ENCODE peak calls at places on chromosomes 11 and 22, in ten cellular contexts. One of them, this sample, is unnamed. For H3K27me3, the result is how much of the 10 kb centered on the place peaks cover.

GRCh38 chr11:27540051-27540450 is 33.5 kb upstream of the LIN7C start:
- DNase-seq in adipocyte: no peak
- DNase-seq in brain microvascular endothelial cell: no peak
- DNase-seq in CD4-positive, alpha-beta T cell: no peak
- DNase-seq in right atrium auricular region: no peak
- DNase-seq in stomach: no peak
- DNase-seq in SJSA1: no peak
- DNase-seq in SJCRH30: no peak
- DNase-seq in osteoblast: no peak
- DNase-seq in heart right ventricle: no peak
- DNase-seq in this sample: no peak

GRCh38 chr22:26828311-26828710 is 170.9 kb downstream of the MIAT start:
- DNase-seq in stomach: no peak
- DNase-seq in adipocyte: no peak
- DNase-seq in SJCRH30: no peak
- DNase-seq in CD4-positive, alpha-beta T cell: no peak
- DNase-seq in heart right ventricle: no peak
- DNase-seq in SJSA1: no peak
- DNase-seq in brain microvascular endothelial cell: no peak
- DNase-seq in osteoblast: no peak
- DNase-seq in right atrium auricular region: no peak
- DNase-seq in this sample: no peak

GRCh38 chr11:59753650-59754493 is 1.3 kb upstream of the STX3 start:
- DNase-seq in SJSA1: peak
- DNase-seq in osteoblast: peak
- DNase-seq in CD4-positive, alpha-beta T cell: peak
- DNase-seq in stomach: peak
- DNase-seq in adipocyte: peak
- DNase-seq in SJCRH30: peak
- DNase-seq in brain microvascular endothelial cell: peak
- DNase-seq in heart right ventricle: peak
- DNase-seq in right atrium auricular region: peak
- DNase-seq in this sample: peak

GRCh38 chr11:126112547-126112946 is 49.9 kb upstream of the CDON start:
- DNase-seq in SJCRH30: no peak
- DNase-seq in stomach: no peak
- DNase-seq in CD4-positive, alpha-beta T cell: no peak
- DNase-seq in adipocyte: peak
- DNase-seq in heart right ventricle: peak
- DNase-seq in SJSA1: no peak
- DNase-seq in brain microvascular endothelial cell: peak
- DNase-seq in right atrium auricular region: peak
- DNase-seq in osteoblast: no peak
- DNase-seq in this sample: no peak

GRCh38 chr11:26837154-26837553 is 115.3 kb upstream of the SLC5A12 start:
- DNase-seq in SJSA1: no peak
- DNase-seq in osteoblast: no peak
- DNase-seq in heart right ventricle: no peak
- DNase-seq in brain microvascular endothelial cell: no peak
- DNase-seq in right atrium auricular region: no peak
- DNase-seq in stomach: no peak
- DNase-seq in SJCRH30: no peak
- DNase-seq in CD4-positive, alpha-beta T cell: no peak
- DNase-seq in adipocyte: no peak
- DNase-seq in this sample: no peak

GRCh38 chr11:10205928-10206327 is 88.1 kb downstream of the SBF2 start:
- DNase-seq in adipocyte: no peak
- DNase-seq in osteoblast: no peak
- DNase-seq in heart right ventricle: no peak
- DNase-seq in SJCRH30: no peak
- DNase-seq in SJSA1: no peak
- DNase-seq in brain microvascular endothelial cell: no peak
- DNase-seq in CD4-positive, alpha-beta T cell: no peak
- DNase-seq in right atrium auricular region: no peak
- DNase-seq in stomach: no peak
- DNase-seq in this sample: no peak

GRCh38 chr11:78066471-78066870 is 2.8 kb downstream of the THRSP start:
- DNase-seq in SJCRH30: no peak
- DNase-seq in adipocyte: no peak
- DNase-seq in heart right ventricle: no peak
- DNase-seq in CD4-positive, alpha-beta T cell: no peak
- DNase-seq in osteoblast: no peak
- DNase-seq in SJSA1: no peak
- DNase-seq in stomach: no peak
- DNase-seq in brain microvascular endothelial cell: no peak
- DNase-seq in right atrium auricular region: no peak
- DNase-seq in this sample: no peak

GRCh38 chr22:46797355-46797754 is 34.9 kb downstream of the TBC1D22A start:
- DNase-seq in osteoblast: peak
- DNase-seq in SJSA1: peak
- DNase-seq in adipocyte: no peak
- DNase-seq in CD4-positive, alpha-beta T cell: no peak
- DNase-seq in right atrium auricular region: no peak
- DNase-seq in brain microvascular endothelial cell: peak
- DNase-seq in SJCRH30: peak
- DNase-seq in stomach: no peak
- DNase-seq in heart right ventricle: no peak
- DNase-seq in this sample: no peak

GRCh38 chr11:74139151-74139918 is 31.5 kb downstream of the C2CD3 start:
- DNase-seq in heart right ventricle: no peak
- DNase-seq in SJSA1: no peak
- DNase-seq in right atrium auricular region: no peak
- DNase-seq in brain microvascular endothelial cell: no peak
- DNase-seq in CD4-positive, alpha-beta T cell: no peak
- DNase-seq in SJCRH30: no peak
- DNase-seq in stomach: no peak
- DNase-seq in adipocyte: no peak
- DNase-seq in osteoblast: no peak
- DNase-seq in this sample: no peak

GRCh38 chr11:66080055-66080817 is 10.2 kb downstream of the PACS1 start:
- DNase-seq in SJCRH30: peak
- DNase-seq in SJSA1: peak
- DNase-seq in heart right ventricle: no peak
- DNase-seq in osteoblast: peak
- DNase-seq in CD4-positive, alpha-beta T cell: peak
- DNase-seq in right atrium auricular region: peak
- DNase-seq in stomach: peak
- DNase-seq in brain microvascular endothelial cell: peak
- DNase-seq in adipocyte: peak
- DNase-seq in this sample: peak

GRCh38 chr22:42906605-42907338 is 49.7 kb upstream of the ARFGAP3 start:
- DNase-seq in heart right ventricle: peak
- DNase-seq in right atrium auricular region: peak
- DNase-seq in stomach: no peak
- DNase-seq in osteoblast: peak
- DNase-seq in brain microvascular endothelial cell: no peak
- DNase-seq in SJSA1: no peak
- DNase-seq in adipocyte: peak
- DNase-seq in CD4-positive, alpha-beta T cell: no peak
- DNase-seq in SJCRH30: no peak
- DNase-seq in this sample: no peak

GRCh38 chr22:46969961-46970360 is 207.5 kb downstream of the TBC1D22A start:
- DNase-seq in adipocyte: no peak
- DNase-seq in CD4-positive, alpha-beta T cell: no peak
- DNase-seq in right atrium auricular region: no peak
- DNase-seq in heart right ventricle: no peak
- DNase-seq in osteoblast: peak
- DNase-seq in SJCRH30: no peak
- DNase-seq in SJSA1: no peak
- DNase-seq in stomach: no peak
- DNase-seq in brain microvascular endothelial cell: no peak
- DNase-seq in this sample: no peak

GRCh38 chr11:75813622-75814039 is 1.4 kb upstream of the UVRAG start:
- DNase-seq in right atrium auricular region: no peak
- DNase-seq in brain microvascular endothelial cell: no peak
- DNase-seq in adipocyte: no peak
- DNase-seq in stomach: no peak
- DNase-seq in SJCRH30: no peak
- DNase-seq in heart right ventricle: no peak
- DNase-seq in CD4-positive, alpha-beta T cell: no peak
- DNase-seq in osteoblast: no peak
- DNase-seq in SJSA1: no peak
- DNase-seq in this sample: no peak

GRCh38 chr11:27373856-27374602 is 11.0 kb upstream of the CCDC34 start:
- DNase-seq in SJCRH30: no peak
- DNase-seq in stomach: no peak
- DNase-seq in osteoblast: no peak
- DNase-seq in heart right ventricle: no peak
- DNase-seq in right atrium auricular region: no peak
- DNase-seq in CD4-positive, alpha-beta T cell: no peak
- DNase-seq in adipocyte: no peak
- DNase-seq in SJSA1: no peak
- DNase-seq in brain microvascular endothelial cell: no peak
- DNase-seq in this sample: no peak

GRCh38 chr11:95375881-95376280 is 144.9 kb upstream of the SESN3 start:
- DNase-seq in right atrium auricular region: no peak
- DNase-seq in heart right ventricle: no peak
- DNase-seq in stomach: no peak
- DNase-seq in osteoblast: peak
- DNase-seq in adipocyte: peak
- DNase-seq in SJSA1: no peak
- DNase-seq in SJCRH30: no peak
- DNase-seq in brain microvascular endothelial cell: peak
- DNase-seq in CD4-positive, alpha-beta T cell: no peak
- DNase-seq in this sample: no peak

GRCh38 chr11:55714982-55715888 is 53.2 kb downstream of the OR4C6 start:
- DNase-seq in heart right ventricle: no peak
- DNase-seq in CD4-positive, alpha-beta T cell: no peak
- DNase-seq in SJSA1: no peak
- DNase-seq in right atrium auricular region: no peak
- DNase-seq in SJCRH30: peak
- DNase-seq in osteoblast: no peak
- DNase-seq in brain microvascular endothelial cell: no peak
- DNase-seq in stomach: no peak
- DNase-seq in adipocyte: no peak
- DNase-seq in this sample: no peak

DNA sequence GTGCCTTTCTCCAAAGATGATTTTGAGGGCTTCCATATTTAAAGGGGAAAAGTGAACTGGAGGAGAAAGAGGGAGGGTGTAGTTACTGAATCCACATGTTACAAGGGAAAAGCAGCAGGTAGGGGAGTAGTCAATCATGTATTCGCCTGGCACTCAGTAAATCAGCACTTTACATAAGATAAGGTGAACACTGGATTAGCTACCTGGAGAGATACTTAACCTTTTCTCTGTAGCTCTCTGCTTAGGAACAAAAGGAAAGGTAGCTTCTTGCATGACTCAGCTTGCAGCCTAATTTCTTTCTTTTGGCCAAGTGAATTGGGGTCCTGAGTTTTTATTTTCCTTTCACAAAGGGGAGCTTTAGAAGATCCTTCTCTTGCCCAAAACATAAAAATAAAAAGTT is 43.3 kb upstream of the PHF21B start:
- DNase-seq in heart right ventricle: no peak
- DNase-seq in osteoblast: no peak
- DNase-seq in right atrium auricular region: no peak
- DNase-seq in adipocyte: no peak
- DNase-seq in stomach: no peak
- DNase-seq in SJSA1: no peak
- DNase-seq in CD4-positive, alpha-beta T cell: no peak
- DNase-seq in brain microvascular endothelial cell: no peak
- DNase-seq in SJCRH30: no peak
- DNase-seq in this sample: no peak
- H3K27me3 ChIP-seq in heart right ventricle: half or more
- H3K27me3 ChIP-seq in osteoblast: half or more
- H3K27me3 ChIP-seq in right atrium auricular region: under half
- H3K27me3 ChIP-seq in adipocyte: half or more
- H3K27me3 ChIP-seq in stomach: under half
- H3K27me3 ChIP-seq in SJSA1: under half
- H3K27me3 ChIP-seq in CD4-positive, alpha-beta T cell: under half
- H3K27me3 ChIP-seq in brain microvascular endothelial cell: under half
- H3K27me3 ChIP-seq in SJCRH30: under half
- H3K27me3 ChIP-seq in this sample: under half

GRCh38 chr22:49448546-49448945 is 379.1 kb downstream of the BRD1 start:
- DNase-seq in right atrium auricular region: no peak
- DNase-seq in SJCRH30: no peak
- DNase-seq in stomach: no peak
- DNase-seq in heart right ventricle: no peak
- DNase-seq in osteoblast: peak
- DNase-seq in adipocyte: no peak
- DNase-seq in CD4-positive, alpha-beta T cell: no peak
- DNase-seq in brain microvascular endothelial cell: no peak
- DNase-seq in SJSA1: no peak
- DNase-seq in this sample: no peak
- H3K27me3 ChIP-seq in right atrium auricular region: under half
- H3K27me3 ChIP-seq in SJCRH30: under half
- H3K27me3 ChIP-seq in stomach: under half
- H3K27me3 ChIP-seq in heart right ventricle: half or more
- H3K27me3 ChIP-seq in osteoblast: under half
- H3K27me3 ChIP-seq in adipocyte: under half
- H3K27me3 ChIP-seq in CD4-positive, alpha-beta T cell: under half
- H3K27me3 ChIP-seq in brain microvascular endothelial cell: under half
- H3K27me3 ChIP-seq in SJSA1: under half
- H3K27me3 ChIP-seq in this sample: under half

DNA sequence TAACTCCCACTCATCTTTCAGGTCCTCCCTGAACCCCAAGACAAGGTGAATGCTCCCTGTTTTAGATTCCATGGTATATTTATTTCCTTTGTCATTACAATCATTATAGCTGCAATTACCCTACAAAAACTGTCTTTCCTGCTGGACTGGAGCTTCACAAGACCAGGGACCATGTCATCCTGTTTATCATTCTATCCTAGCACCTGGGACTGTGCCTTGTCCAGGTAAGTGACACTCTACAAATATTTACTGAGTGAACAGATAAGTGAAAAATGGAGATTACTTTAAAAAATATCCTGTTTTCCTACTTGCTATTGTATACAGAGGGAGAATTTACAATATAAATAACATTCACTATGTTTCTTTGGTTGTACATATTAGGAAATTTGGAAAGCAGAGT is 22.5 kb upstream of the ELF5 start:
- DNase-seq in SJSA1: no peak
- DNase-seq in CD4-positive, alpha-beta T cell: no peak
- DNase-seq in osteoblast: no peak
- DNase-seq in stomach: no peak
- DNase-seq in heart right ventricle: no peak
- DNase-seq in adipocyte: no peak
- DNase-seq in right atrium auricular region: no peak
- DNase-seq in brain microvascular endothelial cell: no peak
- DNase-seq in SJCRH30: no peak
- DNase-seq in this sample: no peak
- H3K27me3 ChIP-seq in SJSA1: under half
- H3K27me3 ChIP-seq in CD4-positive, alpha-beta T cell: under half
- H3K27me3 ChIP-seq in osteoblast: under half
- H3K27me3 ChIP-seq in stomach: under half
- H3K27me3 ChIP-seq in heart right ventricle: under half
- H3K27me3 ChIP-seq in adipocyte: half or more
- H3K27me3 ChIP-seq in right atrium auricular region: under half
- H3K27me3 ChIP-seq in brain microvascular endothelial cell: under half
- H3K27me3 ChIP-seq in SJCRH30: under half
- H3K27me3 ChIP-seq in this sample: under half

DNA sequence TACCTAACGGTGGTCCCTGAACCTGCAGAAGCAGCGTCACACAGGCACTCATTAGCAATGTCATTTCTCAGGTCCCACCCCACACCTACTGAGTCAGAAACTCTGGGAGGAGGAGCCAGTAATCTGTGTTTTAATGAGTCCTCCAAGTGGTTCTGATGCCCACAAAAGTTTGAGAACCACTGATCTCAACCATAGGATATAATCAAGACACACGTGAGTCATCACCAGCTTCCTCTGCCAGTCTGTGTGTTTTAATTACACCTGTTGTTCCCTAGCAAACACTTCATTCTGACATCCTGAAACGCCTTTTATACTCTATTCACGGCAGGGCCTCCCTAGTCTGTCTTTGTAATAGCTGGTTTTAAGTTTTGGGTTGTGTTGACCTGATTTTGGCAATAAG is 5.8 kb downstream of the TECTA start:
- DNase-seq in SJSA1: no peak
- DNase-seq in CD4-positive, alpha-beta T cell: no peak
- DNase-seq in osteoblast: no peak
- DNase-seq in stomach: no peak
- DNase-seq in SJCRH30: no peak
- DNase-seq in right atrium auricular region: no peak
- DNase-seq in heart right ventricle: no peak
- DNase-seq in adipocyte: no peak
- DNase-seq in brain microvascular endothelial cell: no peak
- DNase-seq in this sample: no peak
- H3K27me3 ChIP-seq in SJSA1: under half
- H3K27me3 ChIP-seq in CD4-positive, alpha-beta T cell: under half
- H3K27me3 ChIP-seq in osteoblast: under half
- H3K27me3 ChIP-seq in stomach: under half
- H3K27me3 ChIP-seq in SJCRH30: under half
- H3K27me3 ChIP-seq in right atrium auricular region: under half
- H3K27me3 ChIP-seq in heart right ventricle: under half
- H3K27me3 ChIP-seq in adipocyte: under half
- H3K27me3 ChIP-seq in brain microvascular endothelial cell: under half
- H3K27me3 ChIP-seq in this sample: under half